ENCODE peak calls at places on chromosomes 12 and 14, in nine cellular contexts. G, I, U, C, J, A, V, M and D are unnamed samples.
A peak's percentile ranks its signal among the peaks of the same experiment; 100 is the strongest.

GRCh38 chr14:66910306-66910705 is 278.9 kb upstream of the GARIN2 start:
- DNase-seq in G (no peak), I (no peak), U (no peak), C (no peak), J (no peak), A (no peak), V (no peak), M (peak; percentile 29), D (no peak)

GRCh38 chr12:43210437-43211197 is 341.4 kb downstream of the ADAMTS20 start:
- DNase-seq in G (no peak), I (no peak), U (no peak), C (no peak), J (peak; percentile 16), A (no peak), V (peak; percentile 52), M (peak; percentile 67), D (no peak)

GRCh38 chr14:101193126-101193844 is 289.8 kb upstream of the RTL1 start:
- DNase-seq in G (no peak), I (no peak), U (no peak), C (no peak), J (no peak), A (peak; percentile 20), V (no peak), M (no peak), D (peak; percentile 38)

GRCh38 chr14:29755311-29756052 is 172.2 kb downstream of the PRKD1 start:
- DNase-seq in G (no peak), I (peak; percentile 17), U (no peak), C (peak; percentile 42), J (peak; percentile 21), A (no peak), V (no peak), M (no peak), D (no peak)

GRCh38 chr12:8577879-8578278 is 34.8 kb downstream of the AICDA start:
- DNase-seq in G (no peak), I (no peak), U (no peak), C (no peak), J (no peak), A (no peak), V (no peak), M (no peak), D (no peak)

GRCh38 chr14:64705406-64706118 is 1.3 kb downstream of the PLEKHG3 start:
- DNase-seq in G (no peak), I (peak; percentile 39), U (no peak), C (no peak), J (no peak), A (no peak), V (peak; percentile 59), M (no peak), D (peak; percentile 65)

GRCh38 chr12:109737631-109738030 is 24.0 kb downstream of the FAM222A start:
- DNase-seq in G (no peak), I (peak; percentile 30), U (peak; percentile 70), C (no peak), J (no peak), A (peak; percentile 25), V (no peak), M (no peak), D (peak; percentile 49)

GRCh38 chr12:73892181-73892580 is 645.5 kb upstream of the ATXN7L3B start:
- DNase-seq in G (no peak), I (no peak), U (no peak), C (no peak), J (peak; percentile 4), A (no peak), V (no peak), M (no peak), D (no peak)

GRCh38 chr14:77339407-77339806 is 18.6 kb downstream of the GSTZ1 start:
- DNase-seq in G (no peak), I (no peak), U (no peak), C (no peak), J (no peak), A (no peak), V (no peak), M (peak; percentile 82), D (no peak)

GRCh38 chr12:13173012-13173441 is 23.5 kb upstream of the EMP1 start:
- DNase-seq in G (no peak), I (no peak), U (no peak), C (no peak), J (no peak), A (no peak), V (peak; percentile 43), M (peak; percentile 75), D (no peak)

GRCh38 chr12:17975239-17975638 is 114.8 kb downstream of the RERGL start:
- DNase-seq in G (no peak), I (no peak), U (no peak), C (no peak), J (no peak), A (no peak), V (no peak), M (no peak), D (no peak)

GRCh38 chr12:106585237-106585834 is 2.5 kb downstream of the RFX4 start:
- DNase-seq in G (no peak), I (no peak), U (no peak), C (no peak), J (no peak), A (no peak), V (no peak), M (no peak), D (no peak)

GRCh38 chr14:52583544-52583943 is 30.9 kb downstream of the GPR137C start:
- DNase-seq in G (no peak), I (no peak), U (no peak), C (no peak), J (no peak), A (no peak), V (no peak), M (peak; percentile 28), D (no peak)

GRCh38 chr14:76701436-76701835 is 59.8 kb upstream of the VASH1 start:
- DNase-seq in G (no peak), I (no peak), U (no peak), C (no peak), J (no peak), A (no peak), V (no peak), M (no peak), D (no peak)

GRCh38 chr14:104797112-104798044 is 1.8 kb upstream of the AKT1 start:
- DNase-seq in G (no peak), I (no peak), U (peak; percentile 39), C (no peak), J (no peak), A (peak; percentile 61), V (no peak), M (no peak), D (peak; percentile 38)

DNA sequence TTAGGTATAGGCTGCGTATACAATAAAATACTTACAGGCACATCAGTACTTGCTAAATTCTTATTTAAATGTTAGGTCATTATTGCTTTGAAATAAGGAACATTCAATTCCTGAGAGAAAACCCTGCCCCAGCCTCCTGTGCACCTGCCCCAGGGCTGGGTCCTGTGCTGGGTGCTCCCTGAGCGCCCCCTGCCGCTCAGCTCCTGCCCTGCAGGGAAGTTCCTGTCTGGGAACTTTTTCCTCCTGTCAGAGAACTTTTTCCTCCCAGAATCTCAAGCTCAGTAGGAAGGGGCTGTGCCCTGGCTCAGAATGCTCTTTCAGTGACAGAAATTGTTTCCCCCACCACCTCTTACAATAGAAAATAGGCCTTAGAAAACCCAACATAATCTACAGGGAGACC is 751.1 kb downstream of the TMEM121 start:
- DNase-seq in G (no peak), I (no peak), U (peak; percentile 4), C (no peak), J (no peak), A (peak; percentile 61), V (no peak), M (no peak), D (peak; percentile 60)
- TF ChIP-seq CTCF in G (peak; percentile 32), I (peak; percentile 35), U (peak; percentile 60), C (no peak), J (no peak), A (peak; percentile 48), V (no peak), M (no peak), D (peak; percentile 27)

GRCh38 chr14:102942069-102942468 is 19.6 kb downstream of the AMN start:
- DNase-seq in G (no peak), I (no peak), U (no peak), C (no peak), J (no peak), A (no peak), V (no peak), M (no peak), D (no peak)
- TF ChIP-seq POLR2A in G (no peak), I (no peak), U (no peak), C (no peak), J (no peak), A (no peak), V (no peak), M (no peak), D (no peak)

DNA sequence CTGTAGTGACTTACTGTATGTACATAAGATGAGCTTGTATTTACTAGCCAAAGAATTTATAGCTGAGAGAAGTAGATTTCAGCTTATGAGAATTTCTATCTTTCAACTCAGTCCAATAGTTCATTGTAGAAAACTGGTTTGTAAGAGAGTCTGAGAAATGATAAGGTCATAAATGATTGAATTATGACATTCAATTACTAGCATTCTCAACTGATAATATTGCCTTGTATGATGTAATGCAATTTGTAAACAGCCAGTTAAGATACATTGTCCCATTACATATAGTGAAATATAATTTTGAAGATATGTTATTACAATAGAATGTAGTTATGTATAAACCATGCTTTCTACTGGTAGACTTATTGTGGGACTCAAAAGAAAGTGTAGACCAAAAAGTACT is 42.5 kb upstream of the STRAP start:
- DNase-seq in G (no peak), I (no peak), U (no peak), C (no peak), J (no peak), A (no peak), V (no peak), M (no peak), D (no peak)
- TF ChIP-seq CTCF in G (no peak), I (no peak), U (no peak), C (no peak), J (no peak), A (no peak), V (no peak), M (no peak), D (no peak)

GRCh38 chr12:132955933-132956725 is at the start of gene ZNF605:
- DNase-seq in G (peak; percentile 51), I (peak; percentile 87), U (peak; percentile 79), C (peak; percentile 89), J (peak; percentile 91), A (peak; percentile 87), V (peak; percentile 85), M (peak; percentile 89), D (peak; percentile 79)
- TF ChIP-seq POLR2A in G (no peak), I (peak; percentile 42), U (no peak), C (peak; percentile 24), J (no peak), A (no peak), V (peak; percentile 26), M (no peak), D (no peak)

DNA sequence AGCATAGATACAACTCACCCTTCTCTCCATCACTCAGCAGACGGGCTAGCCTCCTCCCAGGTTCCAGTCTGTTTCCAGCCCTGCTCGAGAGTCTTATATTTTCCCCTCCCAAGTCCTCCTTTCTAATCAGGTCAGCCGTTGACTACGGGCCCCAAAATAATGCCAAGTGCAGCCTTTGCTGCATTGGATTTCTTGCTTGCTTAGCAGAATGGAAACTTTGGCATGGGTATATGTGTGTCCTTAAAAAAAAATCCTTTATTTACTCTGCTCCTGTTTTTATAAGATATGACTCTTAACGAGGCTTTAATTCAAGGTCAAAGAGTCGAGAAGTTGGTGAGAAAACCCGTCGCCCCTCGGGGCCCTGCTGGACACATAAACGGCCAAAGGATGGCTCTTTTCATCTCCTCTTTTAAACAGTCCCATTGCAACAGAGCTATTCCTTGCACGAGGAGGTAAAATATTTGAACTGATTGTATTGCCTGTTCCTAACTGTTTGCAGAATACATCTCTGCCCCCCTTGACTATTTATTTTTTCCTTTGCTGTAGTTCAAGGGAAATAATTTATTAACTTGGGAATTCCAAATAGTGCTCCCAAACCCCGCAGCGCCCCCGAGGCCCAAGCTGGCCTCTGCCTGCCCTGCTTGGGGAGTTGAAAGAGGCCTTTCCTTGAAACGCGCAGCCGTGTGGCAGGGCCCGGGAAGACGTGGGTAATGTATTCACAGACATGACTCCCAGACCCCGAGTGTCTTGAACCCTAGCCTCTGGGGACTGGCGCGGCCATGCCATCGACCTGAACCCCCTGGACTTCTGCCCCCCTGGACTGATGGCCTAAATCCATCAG is 156.5 kb upstream of the MYL2 start:
- DNase-seq in G (no peak), I (no peak), U (peak; percentile 6), C (no peak), J (no peak), A (peak; percentile 42), V (no peak), M (no peak), D (no peak)
- TF ChIP-seq CTCF in G (no peak), I (no peak), U (no peak), C (no peak), J (no peak), A (no peak), V (no peak), M (no peak), D (no peak)